ENCODE peak calls at places on chromosomes 13 and 19, in four cellular contexts. M, O, Z and Q are unnamed samples.

GRCh38 chr13:40579535-40579934 is 86.9 kb downstream of the FOXO1 start:
- DNase-seq in M (no peak), O (no peak), Z (no peak), Q (no peak)

GRCh38 chr13:35475960-35476943 is at the start of gene MAB21L1:
- DNase-seq in M (peak), O (peak), Z (no peak), Q (no peak)

GRCh38 chr19:33553530-33554310 is 32.1 kb upstream of the PEPD start:
- DNase-seq in M (no peak), O (no peak), Z (no peak), Q (no peak)

GRCh38 chr19:16088351-16088984 is 12.2 kb downstream of the TPM4 start:
- DNase-seq in M (no peak), O (peak), Z (peak), Q (no peak)

GRCh38 chr19:15249912-15250634 is 17.8 kb upstream of the EPHX3 start:
- DNase-seq in M (peak), O (no peak), Z (no peak), Q (no peak)

GRCh38 chr13:49082653-49083536 is 107.2 kb downstream of the FNDC3A start:
- DNase-seq in M (peak), O (no peak), Z (no peak), Q (no peak)

GRCh38 chr19:34254552-34255432 is at the start of gene GARRE1:
- DNase-seq in M (no peak), O (no peak), Z (peak), Q (peak)

GRCh38 chr19:8615022-8615421 is 4.5 kb upstream of the ADAMTS10 start:
- DNase-seq in M (no peak), O (no peak), Z (no peak), Q (no peak)

GRCh38 chr13:53105881-53106280 is 77.3 kb downstream of the OLFM4 start:
- DNase-seq in M (no peak), O (no peak), Z (no peak), Q (no peak)

GRCh38 chr13:77033717-77034302 is 6.9 kb upstream of the FBXL3 start:
- DNase-seq in M (no peak), O (no peak), Z (no peak), Q (no peak)

GRCh38 chr13:50123862-50124535 is 108.8 kb downstream of the KCNRG start:
- DNase-seq in M (peak), O (peak), Z (peak), Q (peak)

GRCh38 chr13:112161441-112162301 is 94.7 kb downstream of the SOX1 start:
- DNase-seq in M (no peak), O (no peak), Z (no peak), Q (peak)

GRCh38 chr19:33302175-33302973 is at the start of gene CEBPA:
- DNase-seq in M (peak), O (peak), Z (peak), Q (peak)

GRCh38 chr19:899363-900301 is 6.3 kb downstream of the RNU6-9 start:
- DNase-seq in M (no peak), O (no peak), Z (no peak), Q (no peak)

GRCh38 chr19:6236310-6237291 is 43.2 kb downstream of the MLLT1 start:
- DNase-seq in M (no peak), O (peak), Z (peak), Q (no peak)

GRCh38 chr19:24040621-24041020 is 46.4 kb upstream of the ZNF254 start:
- DNase-seq in M (no peak), O (no peak), Z (no peak), Q (no peak)

GRCh38 chr19:41604831-41605230 is 22.0 kb downstream of the CEACAM4 start:
- DNase-seq in M (no peak), O (peak), Z (no peak), Q (no peak)

GRCh38 chr19:47637550-47637949 is 28.6 kb downstream of the BICRA start:
- DNase-seq in M (peak), O (no peak), Z (no peak), Q (no peak)

GRCh38 chr13:113742000-113742441 is 17.0 kb upstream of the TMEM255B start:
- DNase-seq in M (no peak), O (no peak), Z (peak), Q (peak)

GRCh38 chr13:101570410-101570809 is 117.9 kb downstream of the ITGBL1 start:
- DNase-seq in M (peak), O (no peak), Z (no peak), Q (no peak)

GRCh38 chr13:84570831-84571230 is 688.6 kb upstream of the SLITRK1 start:
- DNase-seq in M (no peak), O (no peak), Z (no peak), Q (no peak)

GRCh38 chr13:30905932-30906383 is at the start of gene MEDAG:
- DNase-seq in M (peak), O (peak), Z (peak), Q (no peak)

GRCh38 chr13:38777347-38778107 is 90.7 kb downstream of the FREM2 start:
- DNase-seq in M (no peak), O (no peak), Z (no peak), Q (no peak)

GRCh38 chr19:39941151-39941550 is 6.7 kb upstream of the FCGBP start:
- DNase-seq in M (no peak), O (no peak), Z (no peak), Q (no peak)
- H3K4me3 ChIP-seq in M (no peak), O (no peak), Z (peak), Q (peak)

DNA sequence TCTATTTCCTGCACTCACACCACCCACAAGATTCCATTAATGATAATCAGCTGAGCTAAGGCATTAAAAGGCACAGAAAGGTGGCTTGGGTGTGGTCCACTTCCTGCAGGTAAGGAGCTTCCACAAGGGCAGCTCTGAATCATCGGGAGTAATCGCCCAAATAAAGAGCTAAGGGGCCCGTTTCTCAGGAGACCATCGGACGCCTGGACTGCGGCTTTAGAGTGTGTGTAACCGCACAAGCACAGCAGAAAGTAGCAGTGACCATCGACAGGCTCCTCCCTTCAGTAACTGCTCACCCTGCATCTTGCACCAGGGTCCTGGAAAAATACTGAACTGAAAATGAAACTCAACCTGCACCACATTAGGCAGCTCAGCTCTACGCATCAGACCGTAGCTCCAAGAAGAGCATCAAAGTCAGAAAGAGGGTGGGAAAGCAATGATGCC is 6.0 kb downstream of the STK24 start:
- DNase-seq in M (peak), O (peak), Z (no peak), Q (no peak)
- H3K4me3 ChIP-seq in M (no peak), O (peak), Z (peak), Q (no peak)

GRCh38 chr19:45646345-45646698 is 7.1 kb upstream of the EML2 start:
- DNase-seq in M (no peak), O (no peak), Z (no peak), Q (no peak)
- H3K4me3 ChIP-seq in M (peak), O (peak), Z (peak), Q (peak)

GRCh38 chr19:49638360-49638759 is 1.6 kb downstream of the RRAS start:
- DNase-seq in M (no peak), O (no peak), Z (no peak), Q (no peak)
- H3K4me3 ChIP-seq in M (peak), O (peak), Z (peak), Q (peak)

DNA sequence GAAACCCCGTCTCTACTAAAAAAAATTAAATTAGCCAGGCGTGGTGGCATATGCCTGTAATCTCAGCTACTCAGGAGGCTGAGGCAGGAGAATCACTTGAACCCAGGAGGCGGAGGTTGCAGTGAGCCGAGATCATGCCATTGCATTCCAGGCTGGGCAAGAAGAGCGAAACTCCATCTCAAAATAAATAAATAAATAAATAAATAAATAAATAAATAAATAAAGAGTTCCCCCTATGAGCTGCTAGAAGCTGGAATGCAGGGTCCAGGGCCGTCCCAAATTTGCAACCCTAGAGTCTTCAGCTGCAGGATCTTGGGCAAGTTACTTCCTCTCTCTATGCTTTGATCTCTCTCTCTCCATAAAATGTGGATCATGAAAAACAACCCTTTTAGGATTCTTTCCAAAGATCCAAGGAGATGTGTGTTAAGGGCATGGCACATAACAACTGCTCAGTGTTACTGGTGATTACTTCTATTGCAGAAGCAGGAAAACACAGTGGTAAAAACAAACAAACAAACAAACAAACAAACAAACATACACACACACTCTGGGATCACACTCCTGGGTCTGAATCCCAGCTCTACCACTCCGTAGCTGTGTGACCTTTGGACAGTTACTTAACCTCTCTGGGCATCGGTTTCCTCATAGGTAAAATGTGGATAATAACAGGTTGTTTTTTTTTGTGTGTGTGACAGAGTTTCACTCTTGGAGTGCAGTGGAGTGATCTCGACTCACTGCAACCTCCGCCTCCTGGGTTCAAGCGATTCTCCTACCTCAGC is 78.8 kb downstream of the CACNA1A start:
- DNase-seq in M (no peak), O (no peak), Z (no peak), Q (no peak)
- H3K4me3 ChIP-seq in M (no peak), O (no peak), Z (no peak), Q (no peak)

DNA sequence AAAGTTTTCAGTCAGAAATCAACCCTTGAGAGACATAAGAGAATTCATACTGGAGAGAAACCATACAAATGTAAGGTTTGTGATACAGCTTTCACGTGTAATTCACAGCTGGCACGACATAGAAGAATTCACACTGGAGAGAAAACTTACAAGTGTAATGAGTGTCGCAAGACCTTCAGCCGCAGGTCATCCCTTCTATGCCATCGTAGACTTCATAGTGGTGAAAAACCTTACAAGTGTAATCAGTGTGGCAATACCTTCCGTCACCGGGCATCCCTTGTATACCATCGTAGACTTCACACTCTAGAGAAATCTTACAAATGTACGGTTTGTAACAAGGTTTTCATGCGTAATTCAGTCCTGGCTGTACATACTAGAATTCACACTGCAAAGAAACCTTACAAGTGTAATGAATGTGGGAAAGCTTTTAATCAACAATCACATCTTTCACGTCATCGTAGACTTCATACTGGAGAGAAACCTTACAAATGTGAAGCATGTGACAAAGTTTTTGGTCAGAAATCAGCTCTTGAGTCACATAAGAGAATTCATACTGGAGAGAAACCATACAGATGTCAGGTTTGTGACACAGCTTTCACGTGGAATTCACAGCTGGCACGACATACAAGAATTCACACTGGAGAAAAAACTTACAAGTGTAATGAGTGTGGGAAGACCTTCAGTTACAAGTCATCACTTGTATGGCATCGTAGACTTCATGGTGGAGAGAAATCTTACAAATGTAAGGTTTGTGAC is 15.7 kb upstream of the ZNF701 start:
- DNase-seq in M (no peak), O (no peak), Z (no peak), Q (no peak)
- H3K4me3 ChIP-seq in M (no peak), O (peak), Z (no peak), Q (no peak)

GRCh38 chr19:44164327-44164672 is 600 bp upstream of the ZNF226 start:
- DNase-seq in M (no peak), O (no peak), Z (no peak), Q (no peak)

GRCh38 chr19:44164673-44165512 is at the start of gene ZNF226:
- DNase-seq in M (peak), O (peak), Z (peak), Q (peak)

GRCh38 chr19:44163789-44164188 is 1.1 kb upstream of the ZNF226 start:
- DNase-seq in M (no peak), O (no peak), Z (no peak), Q (no peak)
- H3K4me3 ChIP-seq in M (no peak), O (no peak), Z (no peak), Q (no peak)

DNA sequence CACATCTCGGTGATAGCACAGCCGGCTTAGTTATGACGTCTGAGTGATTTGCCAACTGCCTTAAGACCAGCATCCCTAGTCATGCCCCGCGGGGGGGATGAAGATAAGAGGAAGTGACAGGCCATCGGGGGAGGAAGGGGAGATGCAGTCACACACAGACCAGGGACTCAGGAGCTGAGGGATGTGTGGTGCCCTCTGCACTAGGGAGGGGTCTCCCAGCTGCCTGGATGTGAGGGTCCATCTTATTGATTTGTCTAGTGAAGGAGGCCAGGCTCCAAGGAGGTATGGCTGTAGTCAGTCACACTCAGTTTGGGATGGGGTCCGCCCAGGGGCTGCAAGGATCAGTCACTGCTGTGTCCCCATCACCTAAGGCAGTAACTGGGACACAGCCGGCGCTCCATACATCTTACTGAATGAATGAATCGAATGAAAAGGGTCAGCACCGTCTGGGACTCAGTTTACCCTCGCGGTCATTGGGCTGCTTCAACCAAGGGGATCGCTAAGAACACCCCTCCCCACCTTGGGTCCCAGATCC is 19.3 kb upstream of the ERCC1 start:
- DNase-seq in M (peak), O (peak), Z (peak), Q (peak)
- H3K4me3 ChIP-seq in M (peak), O (peak), Z (peak), Q (peak)

DNA sequence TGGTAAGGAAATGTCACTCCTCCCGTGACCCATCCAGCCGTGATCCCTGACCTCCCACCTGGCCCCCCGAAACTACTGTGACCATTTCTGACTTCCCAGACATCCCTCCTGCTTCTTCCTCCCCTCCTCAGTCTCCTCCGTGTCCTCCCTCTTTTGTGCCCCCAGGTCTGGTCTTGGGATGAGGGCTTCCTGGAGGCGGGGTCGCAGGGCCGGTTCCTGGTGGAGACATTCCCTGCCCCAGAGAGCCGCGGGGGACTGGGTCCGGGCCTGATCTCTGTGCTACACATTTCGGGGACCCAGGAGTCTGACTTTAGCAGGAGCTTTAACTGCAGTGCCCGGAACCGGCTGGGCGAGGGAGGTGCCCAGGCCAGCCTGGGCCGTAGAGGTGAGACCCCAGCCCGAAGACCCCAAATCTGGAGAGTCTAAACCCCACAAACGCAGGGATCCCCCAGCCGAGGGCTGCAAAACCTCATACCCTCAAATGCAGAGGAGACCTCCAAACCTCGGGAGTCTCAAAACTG is 5.0 kb downstream of the KIRREL2 start:
- DNase-seq in M (no peak), O (no peak), Z (no peak), Q (no peak)
- H3K4me3 ChIP-seq in M (no peak), O (no peak), Z (no peak), Q (no peak)